ENCODE peak calls at places on chromosomes 13 and 19, in four cellular contexts. T is CD4-positive, alpha-beta memory T cell; L is cardiac muscle cell; F is uterus. C is an unnamed sample. For H3K9me3 and H3K27me3, the result is how much of the 10 kb centered on the place peaks cover.

GRCh38 chr19:31352296-31352781 is 3.1 kb upstream of the TSHZ3 start:
- DNase-seq in F (no peak), L (no peak), T (no peak), C (no peak)

GRCh38 chr19:53094749-53095575 is 8.3 kb downstream of the ZNF160 start:
- DNase-seq in T (no peak), L (no peak), F (no peak), C (no peak)

GRCh38 chr13:24693862-24694471 is 13.8 kb downstream of the ATP12A start:
- DNase-seq in T (peak), L (peak), F (no peak), C (peak)

GRCh38 chr13:30690282-30691188 is 44.8 kb upstream of the ALOX5AP start:
- DNase-seq in L (peak), T (peak), F (peak), C (peak)

GRCh38 chr13:31518666-31519065 is 220.7 kb upstream of the RXFP2 start:
- DNase-seq in F (peak), T (no peak), L (no peak), C (no peak)

GRCh38 chr13:113059891-113060290 is 45.7 kb upstream of the F7 start:
- DNase-seq in L (no peak), T (no peak), F (no peak), C (no peak)

GRCh38 chr19:47094557-47095517 is 18.7 kb downstream of the ZC3H4 start:
- DNase-seq in T (peak), F (no peak), L (no peak), C (no peak)

GRCh38 chr13:109651854-109652253 is 134.5 kb downstream of the IRS2 start:
- DNase-seq in L (no peak), F (no peak), T (no peak), C (no peak)

GRCh38 chr13:26759156-26759906 is 1.3 kb downstream of the GPR12 start:
- DNase-seq in F (no peak), T (no peak), L (no peak), C (no peak)

GRCh38 chr13:29576581-29576980 is 18.9 kb downstream of the SLC7A1 start:
- DNase-seq in F (no peak), L (no peak), T (no peak), C (no peak)

GRCh38 chr13:42041684-42042035 is 6.8 kb upstream of the DGKH start:
- DNase-seq in T (no peak), L (peak), F (peak), C (peak)

DNA sequence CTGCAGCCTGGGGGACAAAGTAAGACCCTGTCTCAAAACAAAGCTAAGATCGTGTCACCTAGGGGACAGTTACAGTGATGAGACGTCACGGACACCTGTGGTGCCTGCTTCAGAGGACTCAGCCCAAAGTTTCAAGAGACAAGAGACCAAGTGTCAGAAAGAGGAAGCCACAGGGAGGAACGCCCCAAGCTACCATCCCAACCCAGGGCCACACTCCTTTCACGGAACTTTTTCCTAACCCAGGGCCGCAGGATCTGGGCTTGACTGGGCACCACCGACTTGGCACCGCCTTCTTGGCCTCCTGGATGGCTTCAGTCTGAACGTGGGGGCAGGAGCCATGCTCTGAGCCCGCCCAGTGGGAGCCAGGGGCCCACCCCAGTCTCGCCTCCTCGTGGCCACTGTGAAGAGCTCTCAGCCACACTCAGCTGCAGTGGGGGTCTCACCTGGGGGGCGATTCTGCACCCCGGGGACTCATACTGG is 8.5 kb downstream of the MOB3A start:
- DNase-seq in T (peak), L (no peak), F (no peak), C (no peak)
- H3K27ac ChIP-seq in T (peak), L (no peak), F (no peak), C (no peak)

GRCh38 chr19:50723735-50724521 is 764 bp downstream of the CLEC11A start:
- DNase-seq in T (no peak), F (no peak), L (no peak), C (no peak)
- H3K9me3 ChIP-seq in T (under half), F (under half), L (under half), C (under half)

GRCh38 chr13:111394211-111394922 is 73.9 kb downstream of the TEX29 start:
- DNase-seq in L (no peak), F (no peak), T (no peak), C (no peak)

GRCh38 chr13:111398196-111398595 is 77.8 kb downstream of the TEX29 start:
- DNase-seq in T (no peak), F (no peak), L (no peak), C (no peak)

GRCh38 chr13:111397202-111397880 is 76.9 kb downstream of the TEX29 start:
- DNase-seq in T (no peak), F (no peak), L (no peak), C (no peak)

GRCh38 chr13:111396457-111396856 is 76.0 kb downstream of the TEX29 start:
- DNase-seq in L (no peak), F (no peak), T (no peak), C (no peak)

DNA sequence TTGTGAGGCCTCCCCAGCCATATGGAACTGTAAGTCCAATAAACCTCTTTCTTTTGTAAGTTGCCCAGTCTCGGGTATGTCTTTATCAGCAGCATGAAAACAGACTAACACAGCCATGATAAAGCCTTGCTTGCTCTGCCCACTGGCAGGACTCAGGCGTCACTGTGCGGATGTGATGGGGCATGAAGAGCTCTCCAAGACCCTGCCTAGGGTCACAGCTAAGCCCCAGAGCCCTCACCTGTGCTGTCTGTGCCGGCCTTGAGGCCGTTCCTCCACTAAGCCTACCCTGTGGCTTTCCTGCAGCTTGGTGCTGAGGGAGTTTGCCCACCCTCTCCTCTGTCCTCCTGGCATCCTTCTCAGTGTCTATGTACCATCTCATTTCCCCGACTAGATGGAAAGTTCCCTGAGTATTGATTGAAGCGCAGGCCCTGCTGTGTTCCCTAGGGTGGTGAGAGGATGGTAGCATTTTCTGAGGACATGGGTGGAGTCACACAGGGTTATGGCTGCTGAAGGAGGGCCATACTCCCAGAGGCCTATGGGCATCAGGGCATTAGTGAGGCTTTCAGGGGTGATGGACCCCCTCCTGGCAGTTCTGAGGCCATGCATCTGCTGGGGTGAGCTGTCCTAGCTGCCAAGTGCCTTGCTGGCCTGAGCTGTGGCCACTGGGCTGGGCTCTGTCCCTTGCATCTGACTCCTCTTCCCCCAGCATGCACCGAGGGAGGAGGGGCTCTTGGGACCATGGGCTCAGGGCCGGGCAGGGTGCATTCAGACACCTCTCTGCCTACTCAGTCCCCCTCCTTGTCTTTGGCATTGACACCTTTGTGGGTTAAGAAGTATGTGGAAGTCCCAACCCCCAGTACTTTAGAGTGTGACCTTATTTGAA is 75.3 kb downstream of the TEX29 start:
- DNase-seq in F (no peak), T (no peak), L (no peak), C (no peak)
- H3K27me3 ChIP-seq in F (under half), T (under half), L (under half), C (under half)

DNA sequence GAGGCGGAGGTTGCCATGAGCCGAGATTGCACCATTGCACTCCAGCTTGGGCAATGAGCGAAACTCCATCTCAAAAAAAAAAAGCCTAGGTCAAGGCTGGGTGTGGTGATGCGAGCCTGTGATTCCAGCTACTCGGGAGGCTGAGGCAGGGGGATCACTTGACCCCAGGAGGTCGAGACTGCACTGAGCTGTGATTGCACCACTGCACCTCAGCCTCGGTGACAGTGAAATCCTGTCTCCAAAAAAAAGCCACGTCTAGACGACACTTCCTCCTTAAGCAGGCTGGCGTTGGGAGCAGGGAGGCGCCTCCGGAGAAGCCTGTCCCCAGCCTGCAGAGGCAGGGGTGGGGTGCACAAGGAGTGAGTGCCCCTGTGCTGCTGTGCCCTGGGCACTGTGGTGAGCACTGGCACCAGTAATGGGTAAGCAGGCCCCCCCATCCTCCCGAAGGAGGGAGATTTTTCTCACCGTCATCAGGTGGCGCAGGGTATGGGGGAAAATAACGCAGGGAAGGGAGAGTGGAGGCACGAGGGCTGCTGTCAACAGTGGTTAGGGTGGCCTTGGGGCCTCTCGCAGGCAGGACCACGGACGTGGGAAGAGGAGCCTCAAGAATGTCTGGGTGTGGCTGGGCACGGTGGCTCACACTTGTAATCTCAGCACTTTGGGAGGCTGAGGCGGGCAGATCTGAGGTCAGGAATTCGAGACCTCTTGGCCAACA is 701 bp downstream of the P2RY11 start:
- DNase-seq in L (peak), T (peak), F (no peak), C (no peak)
- H3K27ac ChIP-seq in L (no peak), T (peak), F (no peak), C (no peak)

DNA sequence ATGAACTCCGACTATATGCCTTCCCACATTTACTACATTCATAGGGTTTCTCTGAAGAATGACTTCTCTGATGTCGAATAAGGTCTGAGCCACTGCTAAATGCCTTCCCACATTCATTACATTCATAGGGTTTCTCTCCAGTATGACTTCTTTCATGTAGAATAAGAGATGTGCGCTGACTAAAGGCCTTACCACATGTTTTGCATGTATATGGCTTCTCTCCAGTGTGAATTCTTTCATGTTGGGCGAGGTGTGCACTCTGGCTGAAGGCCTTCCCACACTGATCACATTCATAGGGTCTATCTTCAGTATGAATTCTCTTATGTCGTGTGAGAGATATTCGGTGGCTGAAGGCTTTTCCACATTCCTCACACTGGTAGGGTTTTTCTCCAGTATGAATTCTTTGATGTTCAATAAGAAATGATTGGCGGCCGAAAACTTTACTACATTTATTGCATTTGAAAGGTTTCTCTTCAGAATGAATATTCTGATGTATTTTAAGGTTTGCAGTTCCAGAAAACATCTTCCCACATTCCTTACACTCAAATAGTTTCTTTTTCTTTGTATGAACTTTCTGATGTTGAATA is 35.8 kb downstream of the ZNF667 start:
- DNase-seq in T (no peak), L (no peak), F (no peak), C (no peak)
- H3K9me3 ChIP-seq in T (under half), L (under half), F (half or more), C (under half)

GRCh38 chr13:94858856-94859811 is 146.8 kb upstream of the SOX21 start:
- DNase-seq in F (peak), T (no peak), L (peak), C (no peak)

GRCh38 chr13:94859812-94860210 is 147.5 kb upstream of the SOX21 start:
- DNase-seq in T (no peak), L (no peak), F (no peak), C (no peak)

DNA sequence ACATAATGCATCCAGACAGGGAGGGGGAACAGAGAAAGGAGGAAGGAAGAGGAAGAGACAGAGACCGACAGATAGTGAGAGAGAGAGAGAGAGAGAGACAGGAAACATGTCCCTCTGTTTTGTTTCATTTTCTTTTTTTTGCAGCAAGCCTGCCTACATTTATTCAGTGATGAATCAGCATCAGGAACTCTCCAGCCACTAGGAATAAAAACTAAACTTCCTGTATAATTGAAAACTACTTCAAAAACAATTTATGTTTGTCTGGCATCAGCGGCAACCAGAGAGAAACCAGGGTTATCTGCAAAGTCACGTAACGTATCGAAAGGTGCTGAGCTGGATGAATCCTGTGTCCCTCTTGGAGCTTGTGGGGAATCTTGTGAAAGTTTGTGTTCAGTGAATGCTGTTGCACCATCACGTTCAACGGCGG is 148.6 kb upstream of the SOX21 start:
- DNase-seq in F (no peak), T (peak), L (peak), C (no peak)
- H3K27me3 ChIP-seq in F (under half), T (under half), L (under half), C (under half)